ENCODE peak calls at places on chromosomes 6 and 20, in seven cellular contexts. Y is NCI-H774, B is left cardiac atrium, Q is astrocyte of the hippocampus, X is psoas muscle, J is nucleus accumbens, I is non-pigmented ciliary epithelial cell. D is an unnamed sample.

GRCh38 chr20:9517297-9518134 is 3.1 kb downstream of the LAMP5 start:
- DNase-seq in Y (no peak), B (no peak), Q (no peak), X (no peak), J (no peak), I (no peak), D (no peak)

GRCh38 chr20:33305591-33306057 is 22.6 kb downstream of the BPIFB1 start:
- DNase-seq in Y (no peak), B (no peak), Q (peak), X (no peak), J (no peak), I (no peak), D (peak)

GRCh38 chr20:36732456-36732855 is 13.4 kb downstream of the NDRG3 start:
- DNase-seq in Y (no peak), B (no peak), Q (no peak), X (no peak), J (no peak), I (no peak), D (no peak)

GRCh38 chr6:154447929-154448328 is 62.6 kb downstream of the CNKSR3 start:
- DNase-seq in Y (peak), B (no peak), Q (no peak), X (no peak), J (no peak), I (no peak), D (peak)

GRCh38 chr20:8423482-8423881 is 291.4 kb downstream of the PLCB1 start:
- DNase-seq in Y (no peak), B (no peak), Q (no peak), X (no peak), J (no peak), I (no peak), D (no peak)

GRCh38 chr6:30727920-30728605 is 7.9 kb downstream of the TUBB start:
- DNase-seq in Y (no peak), B (no peak), Q (peak), X (no peak), J (no peak), I (no peak), D (no peak)

GRCh38 chr6:38984723-38985122 is 63.9 kb upstream of the GLP1R start:
- DNase-seq in Y (no peak), B (no peak), Q (no peak), X (no peak), J (no peak), I (no peak), D (no peak)

GRCh38 chr20:63397946-63398450 is 36.8 kb upstream of the CHRNA4 start:
- DNase-seq in Y (no peak), B (no peak), Q (no peak), X (no peak), J (no peak), I (no peak), D (no peak)

GRCh38 chr20:59044295-59044694 is 1.7 kb upstream of the PRELID3B start:
- DNase-seq in Y (no peak), B (no peak), Q (no peak), X (no peak), J (no peak), I (no peak), D (no peak)

GRCh38 chr6:13278991-13279390 is 49.3 kb downstream of the TBC1D7 start:
- DNase-seq in Y (no peak), B (no peak), Q (no peak), X (no peak), J (no peak), I (no peak), D (no peak)

GRCh38 chr6:21949211-21949801 is 347.5 kb downstream of the PRL start:
- DNase-seq in Y (no peak), B (no peak), Q (peak), X (no peak), J (no peak), I (no peak), D (no peak)

GRCh38 chr6:80095600-80095999 is 10.9 kb upstream of the BCKDHB start:
- DNase-seq in Y (no peak), B (no peak), Q (no peak), X (no peak), J (no peak), I (no peak), D (no peak)

GRCh38 chr20:62808211-62808865 is 3.7 kb downstream of the OGFR start:
- DNase-seq in Y (no peak), B (peak), Q (peak), X (peak), J (no peak), I (no peak), D (peak)

GRCh38 chr6:106199998-106200397 is 113.9 kb downstream of the PRDM1 start:
- DNase-seq in Y (no peak), B (no peak), Q (peak), X (no peak), J (no peak), I (peak), D (peak)

GRCh38 chr6:111030008-111031006 is 48.5 kb downstream of the RPF2 start:
- DNase-seq in Y (no peak), B (peak), Q (no peak), X (peak), J (no peak), I (no peak), D (no peak)

GRCh38 chr6:24547243-24547642 is 52.5 kb downstream of the ALDH5A1 start:
- DNase-seq in Y (no peak), B (no peak), Q (no peak), X (no peak), J (no peak), I (no peak), D (no peak)

GRCh38 chr20:56003966-56004365 is 1.4 kb downstream of the CBLN4 start:
- DNase-seq in Y (no peak), B (peak), Q (peak), X (no peak), J (no peak), I (no peak), D (no peak)

GRCh38 chr6:12163149-12163548 is 127.0 kb upstream of the EDN1 start:
- DNase-seq in Y (no peak), B (no peak), Q (no peak), X (no peak), J (no peak), I (no peak), D (no peak)

GRCh38 chr6:294656-295565 is 2.6 kb downstream of the DUSP22 start:
- DNase-seq in Y (no peak), B (no peak), Q (no peak), X (no peak), J (no peak), I (no peak), D (no peak)

GRCh38 chr6:56640374-56640773 is 2.3 kb downstream of the DST start:
- DNase-seq in Y (no peak), B (no peak), Q (no peak), X (no peak), J (no peak), I (no peak), D (no peak)

GRCh38 chr6:138572200-138572875 is 73.0 kb upstream of the NHSL1 start:
- DNase-seq in Y (peak), B (peak), Q (peak), X (no peak), J (no peak), I (peak), D (peak)

GRCh38 chr20:25233016-25233772 is 14.7 kb upstream of the PYGB start:
- DNase-seq in Y (peak), B (peak), Q (peak), X (no peak), J (no peak), I (peak), D (peak)

GRCh38 chr20:61127311-61128044 is 124.6 kb upstream of the CDH4 start:
- DNase-seq in Y (no peak), B (no peak), Q (peak), X (no peak), J (no peak), I (no peak), D (peak)

GRCh38 chr6:154457046-154457713 is 53.3 kb downstream of the CNKSR3 start:
- DNase-seq in Y (peak), B (no peak), Q (peak), X (no peak), J (no peak), I (no peak), D (peak)

GRCh38 chr6:34961082-34961481 is 72.0 kb downstream of the ANKS1A start:
- DNase-seq in Y (no peak), B (no peak), Q (no peak), X (no peak), J (no peak), I (no peak), D (no peak)